ENCODE peak calls at places on chromosome 7, in six cellular contexts. One of them, this sample, is unnamed.

GRCh38 chr7:91492317-91492716 is 228.1 kb downstream of the FZD1 start:
- DNase-seq in cardiac fibroblast: no peak
- DNase-seq in PC-3: no peak
- DNase-seq in fibroblast of mammary gland: no peak
- DNase-seq in BE2C: no peak
- DNase-seq in sigmoid colon: no peak
- DNase-seq in this sample: no peak

GRCh38 chr7:44195901-44196300 is 4.9 kb upstream of the YKT6 start:
- DNase-seq in fibroblast of mammary gland: peak
- DNase-seq in sigmoid colon: peak
- DNase-seq in PC-3: peak
- DNase-seq in BE2C: no peak
- DNase-seq in cardiac fibroblast: no peak
- DNase-seq in this sample: no peak

GRCh38 chr7:155380221-155380861 is 77.6 kb upstream of the EN2 start:
- DNase-seq in PC-3: peak
- DNase-seq in cardiac fibroblast: peak
- DNase-seq in BE2C: peak
- DNase-seq in sigmoid colon: peak
- DNase-seq in fibroblast of mammary gland: peak
- DNase-seq in this sample: peak

GRCh38 chr7:116215550-116215949 is 5.2 kb downstream of the TES start:
- DNase-seq in fibroblast of mammary gland: no peak
- DNase-seq in sigmoid colon: no peak
- DNase-seq in cardiac fibroblast: no peak
- DNase-seq in BE2C: no peak
- DNase-seq in PC-3: no peak
- DNase-seq in this sample: no peak

GRCh38 chr7:91551377-91552175 is 287.3 kb downstream of the FZD1 start:
- DNase-seq in BE2C: no peak
- DNase-seq in fibroblast of mammary gland: no peak
- DNase-seq in cardiac fibroblast: no peak
- DNase-seq in sigmoid colon: no peak
- DNase-seq in PC-3: peak
- DNase-seq in this sample: no peak

GRCh38 chr7:14748461-14748860 is 154.1 kb downstream of the DGKB start:
- DNase-seq in fibroblast of mammary gland: peak
- DNase-seq in BE2C: no peak
- DNase-seq in sigmoid colon: no peak
- DNase-seq in cardiac fibroblast: peak
- DNase-seq in PC-3: peak
- DNase-seq in this sample: no peak

GRCh38 chr7:99614495-99614894 is 2.3 kb upstream of the ZSCAN25 start:
- DNase-seq in cardiac fibroblast: no peak
- DNase-seq in sigmoid colon: no peak
- DNase-seq in BE2C: no peak
- DNase-seq in fibroblast of mammary gland: no peak
- DNase-seq in PC-3: no peak
- DNase-seq in this sample: no peak

GRCh38 chr7:22554184-22554583 is 54.2 kb upstream of the STEAP1B start:
- DNase-seq in BE2C: no peak
- DNase-seq in sigmoid colon: peak
- DNase-seq in PC-3: no peak
- DNase-seq in cardiac fibroblast: no peak
- DNase-seq in fibroblast of mammary gland: no peak
- DNase-seq in this sample: no peak

GRCh38 chr7:107913846-107914245 is 22.9 kb downstream of the DLD start:
- DNase-seq in fibroblast of mammary gland: peak
- DNase-seq in BE2C: no peak
- DNase-seq in sigmoid colon: no peak
- DNase-seq in cardiac fibroblast: no peak
- DNase-seq in PC-3: peak
- DNase-seq in this sample: no peak

GRCh38 chr7:34728156-34728555 is 70.1 kb downstream of the NPSR1 start:
- DNase-seq in PC-3: no peak
- DNase-seq in BE2C: no peak
- DNase-seq in cardiac fibroblast: no peak
- DNase-seq in fibroblast of mammary gland: no peak
- DNase-seq in sigmoid colon: no peak
- DNase-seq in this sample: no peak

GRCh38 chr7:65509368-65510186 is 135.9 kb downstream of the ZNF92 start:
- DNase-seq in sigmoid colon: peak
- DNase-seq in PC-3: peak
- DNase-seq in BE2C: no peak
- DNase-seq in fibroblast of mammary gland: no peak
- DNase-seq in cardiac fibroblast: no peak
- DNase-seq in this sample: no peak

GRCh38 chr7:73896454-73896853 is 35.5 kb downstream of the TMEM270 start:
- DNase-seq in cardiac fibroblast: no peak
- DNase-seq in fibroblast of mammary gland: peak
- DNase-seq in BE2C: no peak
- DNase-seq in PC-3: peak
- DNase-seq in sigmoid colon: no peak
- DNase-seq in this sample: no peak

GRCh38 chr7:110148054-110148453 is 942.9 kb upstream of the LRRN3 start:
- DNase-seq in cardiac fibroblast: no peak
- DNase-seq in BE2C: no peak
- DNase-seq in PC-3: no peak
- DNase-seq in fibroblast of mammary gland: no peak
- DNase-seq in sigmoid colon: peak
- DNase-seq in this sample: no peak

GRCh38 chr7:55411844-55412243 is 46.7 kb downstream of the LANCL2 start:
- DNase-seq in fibroblast of mammary gland: no peak
- DNase-seq in BE2C: no peak
- DNase-seq in PC-3: no peak
- DNase-seq in sigmoid colon: no peak
- DNase-seq in cardiac fibroblast: no peak
- DNase-seq in this sample: no peak

GRCh38 chr7:3899559-3899991 is 598.5 kb downstream of the SDK1 start:
- DNase-seq in BE2C: no peak
- DNase-seq in sigmoid colon: no peak
- DNase-seq in cardiac fibroblast: peak
- DNase-seq in fibroblast of mammary gland: no peak
- DNase-seq in PC-3: no peak
- DNase-seq in this sample: no peak

GRCh38 chr7:126445991-126446390 is 806.8 kb downstream of the GRM8 start:
- DNase-seq in BE2C: no peak
- DNase-seq in PC-3: no peak
- DNase-seq in sigmoid colon: no peak
- DNase-seq in cardiac fibroblast: no peak
- DNase-seq in fibroblast of mammary gland: no peak
- DNase-seq in this sample: no peak

GRCh38 chr7:17041324-17041723 is 159.5 kb upstream of the AGR3 start:
- DNase-seq in PC-3: peak
- DNase-seq in cardiac fibroblast: peak
- DNase-seq in sigmoid colon: no peak
- DNase-seq in BE2C: no peak
- DNase-seq in fibroblast of mammary gland: peak
- DNase-seq in this sample: no peak

GRCh38 chr7:43193905-43194304 is 81.5 kb downstream of the HECW1 start:
- DNase-seq in PC-3: peak
- DNase-seq in fibroblast of mammary gland: no peak
- DNase-seq in BE2C: no peak
- DNase-seq in cardiac fibroblast: no peak
- DNase-seq in sigmoid colon: no peak
- DNase-seq in this sample: no peak

GRCh38 chr7:18464830-18465229 is 30.7 kb upstream of the HDAC9 start:
- DNase-seq in PC-3: no peak
- DNase-seq in cardiac fibroblast: no peak
- DNase-seq in fibroblast of mammary gland: no peak
- DNase-seq in sigmoid colon: no peak
- DNase-seq in BE2C: no peak
- DNase-seq in this sample: no peak

GRCh38 chr7:129530881-129531391 is 28.6 kb downstream of the SMKR1 start:
- DNase-seq in fibroblast of mammary gland: peak
- DNase-seq in BE2C: no peak
- DNase-seq in cardiac fibroblast: peak
- DNase-seq in PC-3: peak
- DNase-seq in sigmoid colon: no peak
- DNase-seq in this sample: no peak

GRCh38 chr7:95915731-95916130 is 143.4 kb downstream of the DYNC1I1 start:
- DNase-seq in cardiac fibroblast: no peak
- DNase-seq in PC-3: no peak
- DNase-seq in fibroblast of mammary gland: no peak
- DNase-seq in BE2C: no peak
- DNase-seq in sigmoid colon: no peak
- DNase-seq in this sample: no peak
- H3K4me3 ChIP-seq in cardiac fibroblast: no peak
- H3K4me3 ChIP-seq in PC-3: no peak
- H3K4me3 ChIP-seq in fibroblast of mammary gland: no peak
- H3K4me3 ChIP-seq in BE2C: no peak
- H3K4me3 ChIP-seq in sigmoid colon: peak
- H3K4me3 ChIP-seq in this sample: peak

DNA sequence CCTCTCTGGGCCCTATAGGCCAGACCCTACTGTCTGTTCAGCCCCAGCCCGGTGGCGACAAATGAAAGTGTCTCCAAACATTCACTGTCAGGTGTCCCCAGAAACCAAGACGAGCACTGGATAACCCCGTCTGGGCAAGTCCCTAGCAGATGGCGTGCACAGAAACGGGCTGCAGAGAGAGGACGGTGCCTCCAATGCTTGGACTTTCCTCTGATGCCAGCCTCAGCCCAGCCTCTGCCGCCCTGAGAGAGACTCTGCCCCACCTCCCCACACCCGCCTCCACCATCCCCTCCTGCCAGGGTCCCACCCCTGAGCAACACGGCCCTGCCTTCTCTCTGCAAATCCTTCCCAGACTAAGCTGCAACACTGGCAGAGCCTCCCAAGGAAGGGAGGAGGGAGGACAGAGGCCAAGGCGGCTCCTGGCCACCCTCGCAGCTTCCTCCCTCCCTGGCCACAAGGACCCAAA is 7.4 kb upstream of the LFNG start:
- DNase-seq in sigmoid colon: no peak
- DNase-seq in BE2C: no peak
- DNase-seq in fibroblast of mammary gland: no peak
- DNase-seq in cardiac fibroblast: no peak
- DNase-seq in PC-3: no peak
- DNase-seq in this sample: no peak
- H3K4me3 ChIP-seq in sigmoid colon: no peak
- H3K4me3 ChIP-seq in BE2C: no peak
- H3K4me3 ChIP-seq in fibroblast of mammary gland: no peak
- H3K4me3 ChIP-seq in cardiac fibroblast: no peak
- H3K4me3 ChIP-seq in PC-3: no peak
- H3K4me3 ChIP-seq in this sample: no peak

DNA sequence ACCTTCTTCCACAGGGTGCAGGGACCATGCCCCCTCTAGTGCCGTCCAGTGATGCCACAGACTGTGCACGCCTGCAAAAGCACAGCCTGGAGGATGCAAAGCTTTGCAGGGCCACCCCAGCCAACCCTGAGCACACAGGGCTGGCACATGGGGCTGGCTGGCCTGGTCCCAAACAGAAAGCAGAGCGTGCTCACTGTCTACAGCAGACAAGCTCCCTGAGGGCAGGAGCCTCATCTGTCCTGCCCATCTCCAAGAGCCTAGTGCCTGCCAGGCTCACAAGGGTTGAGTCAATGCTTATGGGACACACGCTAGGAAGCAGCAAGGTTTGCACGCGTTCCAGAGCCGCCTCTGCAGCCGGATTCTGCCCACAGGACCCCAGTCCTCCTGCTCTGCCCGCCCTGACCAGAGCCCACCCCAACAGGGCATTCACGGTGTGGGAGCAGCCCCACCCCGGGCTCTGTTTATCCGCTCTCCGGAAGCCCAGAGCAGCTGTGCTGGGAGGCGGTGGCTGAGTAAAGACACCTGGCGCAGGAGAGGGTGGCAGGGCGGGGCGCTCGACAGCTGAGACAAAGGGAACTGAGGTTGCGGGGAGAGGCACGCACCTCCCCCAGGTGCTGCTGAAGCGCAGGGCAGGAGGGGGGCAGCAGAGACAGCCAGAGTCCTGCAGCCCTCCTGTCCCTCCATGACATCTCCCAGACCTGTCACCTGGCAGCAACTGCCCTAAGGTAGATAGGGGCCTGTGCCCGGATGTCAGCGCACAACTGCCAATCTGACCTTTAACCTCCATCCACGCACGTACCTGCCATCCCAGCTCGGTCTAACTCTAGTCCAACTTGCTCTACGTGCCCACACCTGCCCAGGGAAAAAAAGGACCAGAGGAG is 4.3 kb downstream of the KCNH2 start:
- DNase-seq in cardiac fibroblast: no peak
- DNase-seq in BE2C: no peak
- DNase-seq in PC-3: no peak
- DNase-seq in sigmoid colon: no peak
- DNase-seq in fibroblast of mammary gland: no peak
- DNase-seq in this sample: no peak
- H3K4me3 ChIP-seq in cardiac fibroblast: no peak
- H3K4me3 ChIP-seq in BE2C: no peak
- H3K4me3 ChIP-seq in PC-3: peak
- H3K4me3 ChIP-seq in sigmoid colon: peak
- H3K4me3 ChIP-seq in fibroblast of mammary gland: no peak
- H3K4me3 ChIP-seq in this sample: no peak

GRCh38 chr7:131792311-131792710 is 235.9 kb upstream of the PODXL start:
- DNase-seq in PC-3: no peak
- DNase-seq in fibroblast of mammary gland: no peak
- DNase-seq in cardiac fibroblast: no peak
- DNase-seq in BE2C: no peak
- DNase-seq in sigmoid colon: no peak
- DNase-seq in this sample: no peak
- H3K4me3 ChIP-seq in PC-3: no peak
- H3K4me3 ChIP-seq in fibroblast of mammary gland: no peak
- H3K4me3 ChIP-seq in cardiac fibroblast: no peak
- H3K4me3 ChIP-seq in BE2C: no peak
- H3K4me3 ChIP-seq in sigmoid colon: no peak
- H3K4me3 ChIP-seq in this sample: no peak

This sample was measured in tibial artery.